ENCODE peak calls at places on chromosomes 16 and 17, in seven cellular contexts. One of them, this sample, is unnamed.

GRCh38 chr17:49397586-49397985 is 17.1 kb downstream of the PHB1 start:
- DNase-seq in AG04449: no peak
- DNase-seq in body of pancreas: no peak
- DNase-seq in Caco-2: no peak
- DNase-seq in A549: no peak
- DNase-seq in astrocyte of the spinal cord: no peak
- DNase-seq in heart right ventricle: no peak
- DNase-seq in this sample: no peak

GRCh38 chr17:34562387-34562786 is 17.0 kb upstream of the TMEM132E start:
- DNase-seq in AG04449: no peak
- DNase-seq in body of pancreas: no peak
- DNase-seq in Caco-2: peak
- DNase-seq in A549: peak
- DNase-seq in astrocyte of the spinal cord: no peak
- DNase-seq in heart right ventricle: no peak
- DNase-seq in this sample: no peak

GRCh38 chr17:17750881-17751280 is 69.6 kb downstream of the RAI1 start:
- DNase-seq in AG04449: no peak
- DNase-seq in body of pancreas: peak
- DNase-seq in Caco-2: no peak
- DNase-seq in A549: no peak
- DNase-seq in astrocyte of the spinal cord: no peak
- DNase-seq in heart right ventricle: no peak
- DNase-seq in this sample: no peak

GRCh38 chr16:50505714-50506542 is 42.3 kb upstream of the NKD1 start:
- DNase-seq in AG04449: no peak
- DNase-seq in body of pancreas: no peak
- DNase-seq in Caco-2: peak
- DNase-seq in A549: peak
- DNase-seq in astrocyte of the spinal cord: no peak
- DNase-seq in heart right ventricle: peak
- DNase-seq in this sample: no peak

GRCh38 chr16:24035127-24035842 is 199.5 kb downstream of the PRKCB start:
- DNase-seq in AG04449: no peak
- DNase-seq in body of pancreas: peak
- DNase-seq in Caco-2: no peak
- DNase-seq in A549: no peak
- DNase-seq in astrocyte of the spinal cord: no peak
- DNase-seq in heart right ventricle: no peak
- DNase-seq in this sample: no peak

GRCh38 chr16:10950393-10950792 is 6.0 kb downstream of the CLEC16A start:
- DNase-seq in AG04449: no peak
- DNase-seq in body of pancreas: no peak
- DNase-seq in Caco-2: no peak
- DNase-seq in A549: no peak
- DNase-seq in astrocyte of the spinal cord: no peak
- DNase-seq in heart right ventricle: no peak
- DNase-seq in this sample: no peak

GRCh38 chr16:87033021-87033471 is 284.1 kb downstream of the C16orf95 start:
- DNase-seq in AG04449: no peak
- DNase-seq in body of pancreas: no peak
- DNase-seq in Caco-2: no peak
- DNase-seq in A549: no peak
- DNase-seq in astrocyte of the spinal cord: no peak
- DNase-seq in heart right ventricle: peak
- DNase-seq in this sample: no peak

GRCh38 chr16:12869681-12870427 is 31.5 kb upstream of the SHISA9 start:
- DNase-seq in AG04449: no peak
- DNase-seq in body of pancreas: no peak
- DNase-seq in Caco-2: no peak
- DNase-seq in A549: no peak
- DNase-seq in astrocyte of the spinal cord: no peak
- DNase-seq in heart right ventricle: no peak
- DNase-seq in this sample: no peak

GRCh38 chr17:41301204-41301790 is 1.4 kb downstream of the KRTAP29-1 start:
- DNase-seq in AG04449: no peak
- DNase-seq in body of pancreas: no peak
- DNase-seq in Caco-2: no peak
- DNase-seq in A549: no peak
- DNase-seq in astrocyte of the spinal cord: no peak
- DNase-seq in heart right ventricle: no peak
- DNase-seq in this sample: no peak

GRCh38 chr17:3532859-3533142 is 24.8 kb downstream of the TRPV3 start:
- DNase-seq in AG04449: no peak
- DNase-seq in body of pancreas: no peak
- DNase-seq in Caco-2: no peak
- DNase-seq in A549: no peak
- DNase-seq in astrocyte of the spinal cord: no peak
- DNase-seq in heart right ventricle: no peak
- DNase-seq in this sample: no peak

DNA sequence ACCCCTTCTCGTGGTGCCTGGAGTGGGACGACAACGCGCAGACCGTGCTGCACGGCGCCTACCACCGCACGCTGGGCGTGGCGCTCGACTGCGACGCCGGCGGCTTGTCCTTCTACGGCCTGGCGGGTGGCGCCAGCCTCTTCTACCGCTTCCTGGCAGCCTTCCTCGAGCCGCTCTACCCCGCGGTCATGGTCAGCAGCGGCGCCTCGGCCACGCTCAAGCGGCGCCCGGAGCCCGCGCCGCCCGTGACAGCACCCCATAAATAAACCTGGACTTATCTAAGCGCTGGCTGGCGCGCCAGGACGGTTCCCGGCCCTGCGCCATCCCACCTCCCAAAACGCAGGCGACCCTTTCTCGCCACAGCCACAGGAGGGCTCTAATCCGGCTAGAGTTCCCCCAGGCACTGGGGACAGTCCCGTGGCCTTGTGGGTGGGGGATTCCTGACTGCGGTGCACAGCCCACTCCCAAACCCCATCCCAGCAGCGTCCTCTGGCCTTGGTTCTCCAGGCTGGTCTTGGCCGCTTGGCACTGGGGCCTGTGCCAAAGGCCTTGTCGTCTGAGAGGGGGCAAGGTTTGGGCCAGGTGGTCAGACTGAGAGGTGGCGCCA is 10.2 kb upstream of the SLC16A5 start:
- DNase-seq in AG04449: no peak
- DNase-seq in body of pancreas: peak
- DNase-seq in Caco-2: peak
- DNase-seq in A549: no peak
- DNase-seq in astrocyte of the spinal cord: peak
- DNase-seq in heart right ventricle: peak
- DNase-seq in this sample: peak
- TF ChIP-seq CTCF in AG04449: peak
- TF ChIP-seq CTCF in body of pancreas: peak
- TF ChIP-seq CTCF in Caco-2: peak
- TF ChIP-seq CTCF in A549: no peak
- TF ChIP-seq CTCF in astrocyte of the spinal cord: peak
- TF ChIP-seq CTCF in heart right ventricle: peak
- TF ChIP-seq CTCF in this sample: no peak

GRCh38 chr17:50477976-50478375 is 684 bp upstream of the RSAD1 start:
- DNase-seq in AG04449: no peak
- DNase-seq in body of pancreas: peak
- DNase-seq in Caco-2: no peak
- DNase-seq in A549: no peak
- DNase-seq in astrocyte of the spinal cord: no peak
- DNase-seq in heart right ventricle: no peak
- DNase-seq in this sample: no peak
- H3K4me3 ChIP-seq in AG04449: peak
- H3K4me3 ChIP-seq in body of pancreas: no peak
- H3K4me3 ChIP-seq in Caco-2: peak
- H3K4me3 ChIP-seq in A549: peak
- H3K4me3 ChIP-seq in astrocyte of the spinal cord: no peak
- H3K4me3 ChIP-seq in heart right ventricle: peak
- H3K4me3 ChIP-seq in this sample: peak

GRCh38 chr16:67454852-67455251 is 23.9 kb downstream of the HSD11B2 start:
- DNase-seq in AG04449: no peak
- DNase-seq in body of pancreas: no peak
- DNase-seq in Caco-2: no peak
- DNase-seq in A549: no peak
- DNase-seq in astrocyte of the spinal cord: no peak
- DNase-seq in heart right ventricle: no peak
- DNase-seq in this sample: no peak

GRCh38 chr16:67458121-67458641 is 22.8 kb downstream of the ATP6V0D1 start:
- DNase-seq in AG04449: no peak
- DNase-seq in body of pancreas: no peak
- DNase-seq in Caco-2: no peak
- DNase-seq in A549: no peak
- DNase-seq in astrocyte of the spinal cord: no peak
- DNase-seq in heart right ventricle: no peak
- DNase-seq in this sample: no peak

GRCh38 chr16:67457611-67458010 is 23.3 kb downstream of the ATP6V0D1 start:
- DNase-seq in AG04449: no peak
- DNase-seq in body of pancreas: no peak
- DNase-seq in Caco-2: no peak
- DNase-seq in A549: no peak
- DNase-seq in astrocyte of the spinal cord: no peak
- DNase-seq in heart right ventricle: no peak
- DNase-seq in this sample: no peak

GRCh38 chr16:67454104-67454503 is 23.2 kb downstream of the HSD11B2 start:
- DNase-seq in AG04449: no peak
- DNase-seq in body of pancreas: no peak
- DNase-seq in Caco-2: no peak
- DNase-seq in A549: no peak
- DNase-seq in astrocyte of the spinal cord: no peak
- DNase-seq in heart right ventricle: no peak
- DNase-seq in this sample: no peak

GRCh38 chr16:67456383-67457140 is 24.4 kb downstream of the ATP6V0D1 start:
- DNase-seq in AG04449: no peak
- DNase-seq in body of pancreas: peak
- DNase-seq in Caco-2: no peak
- DNase-seq in A549: peak
- DNase-seq in astrocyte of the spinal cord: peak
- DNase-seq in heart right ventricle: peak
- DNase-seq in this sample: peak
- TF ChIP-seq CTCF in AG04449: peak
- TF ChIP-seq CTCF in body of pancreas: peak
- TF ChIP-seq CTCF in Caco-2: peak
- TF ChIP-seq CTCF in A549: no peak
- TF ChIP-seq CTCF in astrocyte of the spinal cord: peak
- TF ChIP-seq CTCF in heart right ventricle: peak
- TF ChIP-seq CTCF in this sample: peak

GRCh38 chr17:76515291-76515949 is 14.2 kb upstream of the RHBDF2 start:
- DNase-seq in AG04449: peak
- DNase-seq in body of pancreas: peak
- DNase-seq in Caco-2: no peak
- DNase-seq in A549: no peak
- DNase-seq in astrocyte of the spinal cord: peak
- DNase-seq in heart right ventricle: peak
- DNase-seq in this sample: peak
- H3K4me3 ChIP-seq in AG04449: peak
- H3K4me3 ChIP-seq in body of pancreas: no peak
- H3K4me3 ChIP-seq in Caco-2: no peak
- H3K4me3 ChIP-seq in A549: no peak
- H3K4me3 ChIP-seq in astrocyte of the spinal cord: no peak
- H3K4me3 ChIP-seq in heart right ventricle: peak
- H3K4me3 ChIP-seq in this sample: peak

GRCh38 chr17:48025904-48026502 is 11.6 kb downstream of the COPZ2 start:
- DNase-seq in AG04449: no peak
- DNase-seq in body of pancreas: no peak
- DNase-seq in Caco-2: peak
- DNase-seq in A549: peak
- DNase-seq in astrocyte of the spinal cord: peak
- DNase-seq in heart right ventricle: peak
- DNase-seq in this sample: no peak
- TF ChIP-seq CTCF in AG04449: no peak
- TF ChIP-seq CTCF in body of pancreas: no peak
- TF ChIP-seq CTCF in Caco-2: no peak
- TF ChIP-seq CTCF in A549: no peak
- TF ChIP-seq CTCF in astrocyte of the spinal cord: no peak
- TF ChIP-seq CTCF in heart right ventricle: no peak
- TF ChIP-seq CTCF in this sample: no peak

GRCh38 chr17:77464988-77465357 is 324.2 kb downstream of the SEC14L1 start:
- DNase-seq in AG04449: no peak
- DNase-seq in body of pancreas: no peak
- DNase-seq in Caco-2: no peak
- DNase-seq in A549: no peak
- DNase-seq in astrocyte of the spinal cord: no peak
- DNase-seq in heart right ventricle: no peak
- DNase-seq in this sample: no peak

GRCh38 chr17:77466596-77467223 is 325.9 kb downstream of the SEC14L1 start:
- DNase-seq in AG04449: no peak
- DNase-seq in body of pancreas: no peak
- DNase-seq in Caco-2: no peak
- DNase-seq in A549: no peak
- DNase-seq in astrocyte of the spinal cord: no peak
- DNase-seq in heart right ventricle: no peak
- DNase-seq in this sample: no peak

GRCh38 chr17:77467513-77467912 is 326.7 kb downstream of the SEC14L1 start:
- DNase-seq in AG04449: no peak
- DNase-seq in body of pancreas: no peak
- DNase-seq in Caco-2: no peak
- DNase-seq in A549: no peak
- DNase-seq in astrocyte of the spinal cord: no peak
- DNase-seq in heart right ventricle: no peak
- DNase-seq in this sample: no peak

GRCh38 chr17:77465358-77466041 is 324.7 kb downstream of the SEC14L1 start:
- DNase-seq in AG04449: no peak
- DNase-seq in body of pancreas: peak
- DNase-seq in Caco-2: no peak
- DNase-seq in A549: no peak
- DNase-seq in astrocyte of the spinal cord: peak
- DNase-seq in heart right ventricle: peak
- DNase-seq in this sample: peak

GRCh38 chr17:77466140-77466539 is 325.4 kb downstream of the SEC14L1 start:
- DNase-seq in AG04449: no peak
- DNase-seq in body of pancreas: no peak
- DNase-seq in Caco-2: no peak
- DNase-seq in A549: no peak
- DNase-seq in astrocyte of the spinal cord: peak
- DNase-seq in heart right ventricle: no peak
- DNase-seq in this sample: no peak
- H3K4me3 ChIP-seq in AG04449: no peak
- H3K4me3 ChIP-seq in body of pancreas: no peak
- H3K4me3 ChIP-seq in Caco-2: no peak
- H3K4me3 ChIP-seq in A549: no peak
- H3K4me3 ChIP-seq in astrocyte of the spinal cord: no peak
- H3K4me3 ChIP-seq in heart right ventricle: no peak
- H3K4me3 ChIP-seq in this sample: no peak

GRCh38 chr16:48231675-48232214 is 12.4 kb upstream of the LONP2 start:
- DNase-seq in AG04449: peak
- DNase-seq in body of pancreas: peak
- DNase-seq in Caco-2: peak
- DNase-seq in A549: peak
- DNase-seq in astrocyte of the spinal cord: peak
- DNase-seq in heart right ventricle: peak
- DNase-seq in this sample: peak
- TF ChIP-seq CTCF in AG04449: peak
- TF ChIP-seq CTCF in body of pancreas: peak
- TF ChIP-seq CTCF in Caco-2: peak
- TF ChIP-seq CTCF in A549: peak
- TF ChIP-seq CTCF in astrocyte of the spinal cord: peak
- TF ChIP-seq CTCF in heart right ventricle: peak
- TF ChIP-seq CTCF in this sample: peak

This sample was measured in cardiac fibroblast.